ENCODE peak calls at places on chromosome 10, in nine cellular contexts. S is HFFc6; H is cardiac fibroblast; W is ureter; J is activated CD8-positive, alpha-beta T cell treated with anti-CD3 and anti-CD28 coated beads for 36 hours; A is stimulated activated CD8-positive, alpha-beta memory T cell treated with anti-CD3 and anti-CD28 coated beads, Interleukin-15, amount 100 ng/mL, for 24 hours; V is GM12892; K is hepatic stellate cell; D is nucleus accumbens. C is an unnamed sample.

GRCh38 chr10:80462277-80462985 is 8.3 kb downstream of the TSPAN14 start:
- DNase-seq in W (no peak), D (no peak), S (no peak), V (no peak), H (peak), A (no peak), J (no peak), K (peak), C (no peak)

GRCh38 chr10:103772096-103772845 is 83.1 kb downstream of the SH3PXD2A start:
- DNase-seq in A (no peak), W (peak), J (peak), H (peak), V (peak), S (peak), D (peak), K (peak), C (peak)

GRCh38 chr10:591646-592045 is 97.8 kb downstream of the DIP2C start:
- DNase-seq in K (no peak), J (no peak), H (no peak), V (no peak), D (no peak), S (no peak), W (no peak), A (no peak), C (no peak)

GRCh38 chr10:124534231-124534798 is 72.7 kb downstream of the LHPP start:
- DNase-seq in D (no peak), V (no peak), A (no peak), K (no peak), J (peak), W (no peak), H (peak), S (no peak), C (no peak)

GRCh38 chr10:69728335-69728861 is 73.3 kb upstream of the COL13A1 start:
- DNase-seq in A (no peak), D (no peak), H (peak), J (no peak), K (peak), V (no peak), S (peak), W (no peak), C (no peak)

GRCh38 chr10:101629781-101630419 is 41.8 kb downstream of the DPCD start:
- DNase-seq in W (no peak), D (peak), A (no peak), J (no peak), V (no peak), K (no peak), H (no peak), S (no peak), C (no peak)

GRCh38 chr10:129426670-129427069 is 40.4 kb upstream of the MGMT start:
- DNase-seq in A (no peak), H (no peak), D (no peak), K (no peak), S (no peak), V (no peak), W (no peak), J (no peak), C (no peak)

GRCh38 chr10:79026341-79026761 is 42.4 kb upstream of the ZMIZ1 start:
- DNase-seq in D (no peak), S (no peak), W (no peak), H (no peak), K (no peak), J (peak), V (no peak), A (no peak), C (no peak)